ENCODE peak calls at places on chromosomes 3 and 15, in eight cellular contexts. P, C, V, Y, O, D, Z and X are unnamed samples.
A peak's percentile ranks its signal among the peaks of the same experiment; 100 is the strongest.

GRCh38 chr3:15330031-15330596 is 2.3 kb downstream of the SH3BP5 start:
- DNase-seq in C (no peak), O (peak; percentile 61), D (peak; percentile 40), P (peak; percentile 41), Z (peak; percentile 75), Y (peak; percentile 70), V (no peak), X (no peak)

GRCh38 chr3:101784850-101785613 is 6.0 kb downstream of the NXPE3 start:
- DNase-seq in V (no peak), D (no peak), C (no peak), O (no peak), Z (no peak), P (no peak), Y (no peak), X (peak; percentile 74)

GRCh38 chr3:78101363-78101762 is 1061.5 kb downstream of the ROBO2 start:
- DNase-seq in Z (peak; percentile 74), O (no peak), Y (no peak), C (no peak), D (peak; percentile 60), V (no peak), P (no peak), X (no peak)

GRCh38 chr15:65818927-65819562 is 27.0 kb upstream of the DENND4A start:
- DNase-seq in Z (peak; percentile 25), P (no peak), C (no peak), O (no peak), D (peak; percentile 16), V (no peak), Y (no peak), X (no peak)

GRCh38 chr3:2810723-2811122 is 299.5 kb downstream of the IL5RA start:
- DNase-seq in Y (no peak), O (no peak), V (peak; percentile 45), D (no peak), P (no peak), C (no peak), Z (no peak), X (no peak)

GRCh38 chr3:49790626-49791411 is 4.5 kb upstream of the IP6K1 start:
- DNase-seq in C (no peak), P (no peak), D (no peak), Z (no peak), V (no peak), O (no peak), Y (no peak), X (no peak)

GRCh38 chr3:162525052-162525451 is 1028.4 kb downstream of the OTOL1 start:
- DNase-seq in D (peak; percentile 66), P (peak; percentile 8), V (no peak), C (no peak), Z (peak; percentile 94), Y (no peak), O (peak; percentile 15), X (no peak)

GRCh38 chr3:186967686-186968085 is 37.4 kb downstream of the ST6GAL1 start:
- DNase-seq in P (no peak), Y (peak; percentile 69), Z (no peak), V (no peak), D (peak; percentile 24), O (peak; percentile 53), C (no peak), X (no peak)

GRCh38 chr3:188956839-188957489 is 214.8 kb upstream of the TPRG1 start:
- DNase-seq in D (peak; percentile 47), Z (peak; percentile 78), P (no peak), V (peak; percentile 89), C (peak; percentile 63), Y (no peak), O (no peak), X (peak; percentile 31)

GRCh38 chr3:52174896-52175295 is 20.7 kb upstream of the POC1A start:
- DNase-seq in V (no peak), Y (no peak), D (no peak), O (no peak), C (no peak), Z (no peak), P (no peak), X (no peak)

GRCh38 chr3:150227839-150228238 is 180.3 kb upstream of the TSC22D2 start:
- DNase-seq in D (peak; percentile 54), P (peak; percentile 64), Y (peak; percentile 74), C (peak; percentile 47), O (peak; percentile 43), Z (peak; percentile 69), V (peak; percentile 98), X (no peak)

GRCh38 chr3:62574499-62574898 is 201.1 kb upstream of the FEZF2 start:
- DNase-seq in O (no peak), Z (no peak), P (no peak), D (no peak), C (no peak), V (no peak), Y (no peak), X (no peak)

GRCh38 chr15:69758810-69759410 is 306.3 kb downstream of the RPLP1 start:
- DNase-seq in C (no peak), O (peak; percentile 32), D (peak; percentile 84), Z (peak; percentile 62), Y (peak; percentile 52), P (peak; percentile 71), V (no peak), X (peak; percentile 85)

GRCh38 chr3:43259626-43260025 is 26.7 kb upstream of the SNRK start:
- DNase-seq in Z (no peak), D (no peak), Y (no peak), O (no peak), C (no peak), V (no peak), P (no peak), X (no peak)

GRCh38 chr15:68315495-68316007 is 38.0 kb downstream of the FEM1B start:
- DNase-seq in V (peak; percentile 69), O (no peak), P (no peak), D (no peak), C (no peak), Y (no peak), Z (peak; percentile 12), X (peak; percentile 3)

GRCh38 chr3:72347819-72348319 is 500.4 kb downstream of the SHQ1 start:
- DNase-seq in Z (no peak), Y (peak; percentile 77), P (peak; percentile 72), V (peak; percentile 76), D (peak; percentile 70), C (no peak), O (peak; percentile 89), X (no peak)

GRCh38 chr3:38207262-38208003 is 42.1 kb downstream of the OXSR1 start:
- DNase-seq in D (no peak), P (no peak), C (no peak), O (no peak), Y (no peak), Z (no peak), V (no peak), X (no peak)

DNA sequence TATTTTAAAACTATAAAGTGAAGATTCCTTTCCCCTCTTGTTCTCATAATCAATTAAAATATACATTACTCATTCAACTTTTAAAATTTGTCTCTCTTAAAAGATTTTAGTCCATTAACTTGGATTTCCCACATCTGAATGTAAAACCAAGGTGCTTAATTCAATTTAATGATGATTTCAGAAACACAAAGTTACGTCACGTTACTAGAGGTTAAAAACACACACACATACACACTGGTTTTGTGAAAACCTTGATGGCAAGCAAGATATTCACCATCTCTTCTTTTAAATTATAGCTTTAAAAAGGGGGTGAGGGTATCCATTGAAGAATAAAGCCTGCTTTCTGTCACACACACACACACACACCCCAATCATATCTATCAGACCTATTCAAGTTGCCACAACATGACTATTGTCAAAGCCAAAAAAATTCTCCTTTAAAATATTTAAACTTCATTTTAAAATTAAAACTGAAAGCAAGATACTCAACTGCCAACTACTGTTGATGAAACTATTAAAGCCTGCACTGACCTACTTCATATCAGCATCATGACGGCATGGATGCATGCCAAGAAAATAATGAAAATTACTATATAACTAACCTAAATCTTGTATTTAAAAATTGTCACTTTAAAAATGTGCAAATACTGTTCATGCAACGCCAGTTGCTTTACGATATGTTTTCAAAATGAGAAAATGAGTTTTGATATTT is 2.1 kb downstream of the RFX7 start:
- DNase-seq in V (no peak), Z (peak; percentile 10), Y (no peak), C (no peak), O (no peak), P (no peak), D (no peak), X (no peak)
- H3K4me3 ChIP-seq in V (peak overlapping the region; percentile 73), Z (peak overlapping the region; percentile 89), Y (peak overlapping the region; percentile 54), C (peak overlapping the region; percentile 89), O (no peak overlapping the region), P (peak overlapping the region; percentile 100), D (peak overlapping the region; percentile 76), X (peak overlapping the region; percentile 58)

DNA sequence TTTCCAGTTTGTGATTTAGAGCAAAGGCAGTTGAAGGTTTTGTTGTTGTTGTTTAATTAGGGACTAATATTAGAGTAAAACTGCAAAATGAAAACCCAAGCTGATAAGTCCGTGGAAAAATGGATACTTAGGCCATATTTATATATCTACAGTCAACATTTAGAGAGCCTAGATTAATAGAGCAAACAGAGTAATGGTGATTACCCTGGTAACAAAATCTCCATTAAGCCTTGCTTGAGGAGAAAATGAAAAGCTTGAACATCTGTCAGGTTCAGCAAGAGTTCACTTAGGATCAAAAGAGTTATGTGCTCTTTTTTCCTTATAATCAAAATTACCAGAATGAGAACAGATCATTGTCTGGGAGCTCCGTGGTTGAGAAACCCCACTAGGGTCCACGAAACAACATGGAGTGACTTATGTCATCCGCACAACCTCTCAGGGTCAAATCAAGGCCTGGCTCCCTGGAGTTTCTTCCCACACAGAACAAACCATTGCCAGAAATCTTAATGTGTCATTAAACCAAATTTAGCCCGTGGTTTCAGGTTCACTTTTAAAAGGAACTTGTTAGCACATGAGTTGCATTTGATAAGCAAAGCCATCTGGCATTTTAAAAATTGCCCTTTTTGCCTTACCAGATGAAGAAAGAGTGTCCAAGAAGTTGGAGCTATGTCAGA is 381.2 kb downstream of the GABRB3 start:
- DNase-seq in O (no peak), P (no peak), Y (no peak), C (no peak), D (no peak), Z (no peak), V (no peak), X (no peak)
- H3K4me3 ChIP-seq in O (no peak overlapping the region), P (no peak overlapping the region), Y (no peak overlapping the region), C (no peak overlapping the region), D (no peak overlapping the region), Z (no peak overlapping the region), V (no peak overlapping the region), X (no peak overlapping the region)

GRCh38 chr15:88803920-88804247 is 648 bp downstream of the ACAN start:
- DNase-seq in O (no peak), D (no peak), P (no peak), C (no peak), V (peak; percentile 70), Z (no peak), Y (no peak), X (no peak)
- H3K4me3 ChIP-seq in O (no peak overlapping the region), D (no peak overlapping the region), P (no peak overlapping the region), C (peak overlapping the region; percentile 36), V (peak overlapping the region; percentile 80), Z (no peak overlapping the region), Y (no peak overlapping the region), X (no peak overlapping the region)

DNA sequence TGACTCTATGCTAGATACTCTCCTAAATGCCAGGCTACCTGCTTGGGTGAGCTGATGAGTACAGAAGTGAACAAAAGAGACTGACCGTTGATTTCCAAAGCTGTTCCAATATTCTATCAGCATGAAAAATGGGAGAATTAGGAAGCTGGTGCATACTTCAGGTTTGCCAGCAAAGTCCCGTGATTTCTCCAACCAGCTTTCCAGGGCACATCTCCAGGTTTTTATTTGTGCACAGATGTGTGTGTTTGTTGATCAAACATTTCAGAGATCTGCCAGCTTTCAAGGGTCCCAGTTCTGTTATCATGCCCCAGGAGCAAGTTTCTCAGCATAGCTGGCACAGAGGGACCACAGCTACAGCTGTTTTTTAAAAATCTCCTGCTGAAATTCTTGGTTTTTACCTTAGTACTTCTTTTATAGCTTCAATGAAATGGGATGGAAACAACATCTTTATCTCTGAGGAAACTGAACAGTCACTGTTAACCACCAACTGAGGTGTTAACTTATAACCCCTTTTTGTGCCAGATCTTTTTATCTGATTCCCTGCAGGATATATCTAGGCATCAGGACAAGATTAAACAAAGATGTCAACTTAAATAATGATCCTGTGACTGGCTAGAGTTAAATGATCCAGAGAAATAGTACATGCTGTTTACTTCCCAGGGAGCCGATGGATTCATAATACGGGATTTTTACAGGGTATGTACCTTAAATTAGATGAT is 380.8 kb downstream of the GRM7 start:
- DNase-seq in Z (no peak), D (no peak), Y (no peak), P (no peak), O (no peak), C (no peak), V (no peak), X (no peak)
- H3K4me3 ChIP-seq in Z (no peak overlapping the region), D (no peak overlapping the region), Y (no peak overlapping the region), P (no peak overlapping the region), O (no peak overlapping the region), C (no peak overlapping the region), V (no peak overlapping the region), X (no peak overlapping the region)